ENCODE peak calls at places on chromosomes 5 and 9, in nine cellular contexts. H is fibroblast of mammary gland, B is AG09309, R is NT2/D1, G is ovary, D is cardiac fibroblast, K is pancreas, S is choroid plexus epithelial cell, Q is Caco-2. E is an unnamed sample.

GRCh38 chr5:157729858-157730257 is 1.4 kb upstream of the THG1L start:
- DNase-seq in D (no peak), B (no peak), K (no peak), R (no peak), S (no peak), H (no peak), G (no peak), Q (no peak), E (no peak)

GRCh38 chr9:99737649-99738048 is 84.0 kb upstream of the NR4A3 start:
- DNase-seq in H (no peak), R (no peak), Q (no peak), K (no peak), G (no peak), D (no peak), B (no peak), S (no peak), E (no peak)

GRCh38 chr5:171700331-171700935 is 85.2 kb upstream of the SMIM23 start:
- DNase-seq in D (no peak), K (no peak), B (no peak), H (no peak), G (no peak), Q (no peak), S (no peak), R (no peak), E (no peak)

GRCh38 chr9:98796364-98797101 is at the start of gene ANKS6:
- DNase-seq in B (no peak), Q (peak), G (peak), K (peak), H (peak), D (peak), S (peak), R (peak), E (peak)

GRCh38 chr9:89999534-90000370 is 394.9 kb downstream of the GADD45G start:
- DNase-seq in G (peak), K (peak), D (peak), S (peak), R (no peak), Q (peak), B (no peak), H (peak), E (no peak)

GRCh38 chr9:121596515-121596914 is 54.9 kb upstream of the DAB2IP start:
- DNase-seq in D (no peak), G (no peak), H (no peak), S (no peak), K (no peak), R (no peak), B (no peak), Q (no peak), E (no peak)

GRCh38 chr9:69223605-69224004 is 49.5 kb downstream of the TJP2 start:
- DNase-seq in H (peak), K (no peak), Q (peak), B (no peak), R (peak), G (no peak), D (peak), S (peak), E (no peak)

GRCh38 chr5:166724284-166724683 is 1567.2 kb upstream of the WWC1 start:
- DNase-seq in H (no peak), D (no peak), G (no peak), K (no peak), R (no peak), Q (no peak), B (no peak), S (no peak), E (no peak)

GRCh38 chr9:4356306-4356705 is 56.4 kb upstream of the GLIS3 start:
- DNase-seq in Q (no peak), H (no peak), S (no peak), D (peak), G (no peak), K (no peak), R (no peak), B (no peak), E (no peak)

GRCh38 chr5:38994329-38994927 is 79.8 kb downstream of the RICTOR start:
- DNase-seq in B (peak), Q (peak), D (peak), S (peak), G (no peak), H (peak), K (peak), R (peak), E (no peak)

GRCh38 chr9:10331157-10331556 is 281.6 kb downstream of the PTPRD start:
- DNase-seq in R (no peak), K (no peak), H (no peak), B (no peak), S (no peak), Q (no peak), G (no peak), D (no peak), E (no peak)

GRCh38 chr5:140338336-140338735 is 8.1 kb downstream of the HBEGF start:
- DNase-seq in R (no peak), G (no peak), H (peak), Q (no peak), K (no peak), S (no peak), B (no peak), D (no peak), E (no peak)

GRCh38 chr5:14036514-14036913 is 92.0 kb upstream of the DNAH5 start:
- DNase-seq in Q (peak), G (no peak), H (peak), S (no peak), D (no peak), B (no peak), R (peak), K (no peak), E (no peak)

GRCh38 chr5:151240891-151241290 is 12.1 kb upstream of the GM2A start:
- DNase-seq in S (no peak), Q (no peak), B (no peak), K (no peak), H (no peak), D (no peak), R (no peak), G (no peak), E (no peak)

GRCh38 chr5:179880848-179881590 is 22.4 kb upstream of the MRNIP start:
- DNase-seq in K (no peak), B (no peak), Q (no peak), G (no peak), D (no peak), R (no peak), H (no peak), S (no peak), E (no peak)

GRCh38 chr5:98807806-98808205 is 34.3 kb downstream of the RGMB start:
- DNase-seq in D (no peak), B (no peak), S (no peak), Q (no peak), K (no peak), G (no peak), R (no peak), H (no peak), E (no peak)

GRCh38 chr5:159975462-159976019 is 33.4 kb upstream of the TTC1 start:
- DNase-seq in S (peak), Q (peak), D (peak), R (no peak), G (no peak), H (peak), B (peak), K (no peak), E (no peak)

GRCh38 chr9:77514886-77515711 is 133.0 kb downstream of the GNA14 start:
- DNase-seq in Q (no peak), D (peak), K (no peak), R (no peak), G (no peak), H (peak), B (peak), S (peak), E (no peak)

GRCh38 chr9:126471084-126471611 is 142.6 kb upstream of the LMX1B start:
- DNase-seq in B (peak), S (peak), G (peak), D (peak), K (no peak), Q (no peak), H (peak), R (no peak), E (peak)

GRCh38 chr5:14034991-14035390 is 90.5 kb upstream of the DNAH5 start:
- DNase-seq in Q (no peak), B (no peak), K (no peak), D (no peak), R (no peak), G (no peak), S (no peak), H (no peak), E (no peak)

GRCh38 chr5:68137451-68138190 is 77.9 kb upstream of the PIK3R1 start:
- DNase-seq in D (no peak), Q (no peak), H (peak), S (no peak), G (no peak), B (peak), R (no peak), K (no peak), E (no peak)

GRCh38 chr9:112754578-112754977 is 4.0 kb downstream of the SNX30 start:
- DNase-seq in Q (no peak), G (no peak), D (peak), K (no peak), H (peak), R (peak), S (no peak), B (no peak), E (no peak)

GRCh38 chr9:125706661-125707539 is at the start of gene MAPKAP1:
- DNase-seq in S (peak), G (peak), K (peak), B (peak), H (peak), Q (peak), D (peak), R (peak), E (peak)

GRCh38 chr9:135809166-135809565 is 98.2 kb downstream of the CAMSAP1 start:
- DNase-seq in S (no peak), G (no peak), B (peak), K (no peak), R (no peak), D (peak), Q (no peak), H (peak), E (no peak)

GRCh38 chr5:151958111-151958510 is 33.5 kb upstream of the GLRA1 start:
- DNase-seq in S (no peak), G (no peak), K (no peak), D (no peak), H (no peak), Q (no peak), R (no peak), B (no peak), E (no peak)

GRCh38 chr5:520196-520849 is 3.9 kb downstream of the SLC9A3 start:
- DNase-seq in K (no peak), B (no peak), H (no peak), S (no peak), D (no peak), R (no peak), Q (no peak), G (no peak), E (no peak)

GRCh38 chr5:150491876-150492275 is 16.1 kb upstream of the NDST1 start:
- DNase-seq in R (no peak), H (no peak), K (no peak), Q (no peak), D (no peak), B (no peak), G (no peak), S (no peak), E (no peak)

GRCh38 chr5:119332978-119333401 is 22.8 kb upstream of the TNFAIP8 start:
- DNase-seq in S (no peak), R (no peak), K (no peak), G (no peak), D (no peak), B (no peak), Q (no peak), H (no peak), E (no peak)

DNA sequence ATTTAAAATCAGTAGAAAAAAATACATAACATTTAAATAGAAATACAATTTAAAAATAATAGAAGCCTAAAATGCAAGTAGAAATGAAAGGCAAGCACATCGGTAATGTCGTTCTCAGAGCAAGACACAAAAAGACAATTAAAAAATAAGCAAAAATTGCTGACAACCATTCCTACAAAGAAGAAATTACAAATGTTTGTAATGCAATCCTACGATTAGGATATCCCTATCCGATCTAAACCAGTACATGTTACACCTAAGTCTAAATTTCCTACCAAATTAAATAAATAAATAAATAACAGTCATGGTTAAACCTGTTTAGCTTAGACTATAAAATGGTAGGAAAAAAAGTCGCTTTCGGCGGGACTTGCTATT is 90.0 kb downstream of the ANXA2R start:
- DNase-seq in H (no peak), D (no peak), G (no peak), K (no peak), R (no peak), B (no peak), Q (no peak), S (no peak), E (no peak)
- H3K4me3 ChIP-seq in H (peak), D (peak), G (peak), K (peak), R (no peak), B (no peak), Q (no peak), S (peak), E (no peak)

GRCh38 chr5:177494356-177495195 is 2.8 kb downstream of the PDLIM7 start:
- DNase-seq in H (peak), D (peak), B (no peak), Q (no peak), S (peak), R (peak), K (peak), G (peak), E (no peak)
- H3K4me3 ChIP-seq in H (peak), D (peak), B (peak), Q (no peak), S (peak), R (peak), K (peak), G (peak), E (no peak)

DNA sequence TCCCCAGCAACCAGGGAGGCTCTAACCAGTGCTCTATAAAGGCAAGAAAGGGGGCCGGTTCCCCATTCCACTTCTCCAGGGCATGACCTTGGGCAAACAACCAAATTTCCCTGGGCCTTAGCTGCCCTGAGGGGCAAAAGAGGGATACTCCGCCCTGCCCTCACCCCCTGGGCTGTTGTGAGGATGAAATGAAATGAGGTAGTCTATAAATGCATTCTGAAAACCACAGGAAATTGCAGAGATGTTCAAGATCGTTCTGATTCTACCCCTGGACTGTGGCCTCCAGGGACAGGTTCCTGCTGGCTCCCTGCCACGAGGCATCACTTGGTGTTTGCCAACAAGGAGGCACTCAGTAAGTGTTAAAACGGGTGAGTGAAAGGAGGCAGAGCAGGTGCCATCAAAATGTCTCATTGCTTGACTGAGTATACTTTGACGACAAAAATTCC is 5.7 kb downstream of the RAPGEF1 start:
- DNase-seq in G (no peak), D (peak), S (no peak), K (no peak), H (no peak), Q (no peak), R (no peak), B (no peak), E (no peak)
- H3K4me3 ChIP-seq in G (no peak), D (no peak), S (no peak), K (no peak), H (no peak), Q (no peak), R (no peak), B (no peak), E (no peak)

DNA sequence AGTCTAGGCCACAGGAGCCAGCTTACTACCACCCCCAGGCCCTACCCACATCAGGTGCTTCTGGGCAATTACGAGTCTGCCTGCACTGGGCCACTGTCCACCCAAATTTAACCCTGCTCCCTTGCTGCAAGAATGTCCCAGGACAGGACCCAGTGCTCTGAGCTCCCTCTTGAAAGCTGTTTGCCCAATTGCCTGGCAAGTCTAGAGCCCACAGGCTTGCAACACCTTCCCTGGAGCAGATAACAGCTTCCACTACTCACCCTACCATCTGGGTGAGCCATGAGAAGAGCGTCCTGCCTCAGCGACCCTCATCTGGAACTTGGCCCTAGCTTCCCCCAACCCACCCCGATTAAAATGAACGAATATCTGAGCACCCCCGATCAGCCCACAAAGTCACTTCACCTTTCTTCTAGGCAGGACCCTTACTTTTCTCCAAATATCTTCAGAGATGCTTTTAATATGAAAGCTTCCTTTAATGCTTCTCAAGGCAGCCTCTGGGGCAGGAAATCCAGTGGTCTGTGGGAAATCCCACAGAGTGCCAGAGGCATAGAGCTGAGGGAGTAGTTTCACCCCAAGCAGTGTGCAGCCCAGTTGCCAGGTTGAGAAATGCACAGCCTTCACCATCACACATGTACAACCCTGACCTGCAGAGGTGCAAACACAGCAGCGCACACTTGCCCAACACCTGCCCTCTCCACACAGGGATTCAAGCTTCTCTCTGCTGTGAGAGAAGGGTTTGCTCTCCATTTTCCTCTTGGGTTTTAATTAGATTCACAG is 10.6 kb downstream of the ACSL6 start:
- DNase-seq in Q (no peak), D (no peak), G (no peak), K (no peak), S (no peak), R (no peak), B (no peak), H (no peak), E (no peak)
- H3K4me3 ChIP-seq in Q (no peak), D (no peak), G (no peak), K (no peak), S (no peak), R (no peak), B (no peak), H (no peak), E (no peak)

DNA sequence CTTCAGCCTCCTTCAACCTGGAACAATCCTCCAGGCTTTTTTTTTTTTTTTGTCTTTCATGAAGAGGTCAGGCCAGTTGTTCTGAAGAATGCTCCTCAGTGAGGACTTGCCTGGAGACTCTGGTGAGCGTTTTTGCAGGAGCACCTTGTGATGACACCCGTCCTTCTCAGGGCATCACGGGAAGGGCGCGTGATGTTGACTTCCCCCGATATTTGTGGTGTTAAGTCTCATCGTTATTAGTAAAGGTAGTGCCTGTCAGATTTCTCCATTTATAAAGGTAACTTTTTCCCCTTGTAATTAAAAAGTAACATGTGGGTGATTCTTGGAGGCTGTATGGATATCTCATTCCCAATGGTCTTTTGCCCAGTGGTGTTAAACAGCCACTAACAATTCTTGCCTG is 11.1 kb upstream of the PSMB7 start:
- DNase-seq in R (no peak), B (no peak), H (no peak), S (no peak), Q (no peak), D (no peak), G (no peak), K (no peak), E (no peak)
- H3K4me3 ChIP-seq in R (no peak), B (no peak), H (no peak), S (no peak), Q (no peak), D (no peak), G (no peak), K (no peak), E (no peak)

GRCh38 chr5:147485046-147485445 is 24.8 kb downstream of the DPYSL3 start:
- DNase-seq in G (no peak), B (peak), H (peak), R (no peak), S (no peak), Q (no peak), K (no peak), D (peak), E (no peak)
- H3K4me3 ChIP-seq in G (no peak), B (no peak), H (no peak), R (no peak), S (no peak), Q (no peak), K (no peak), D (no peak), E (no peak)